ENCODE peak calls at places on chromosomes 3 and 15, in seven cellular contexts. S is mesenchymal stem cell; P is CD4-positive, CD25-positive, alpha-beta regulatory T cell; D is IMR-90; K is neuronal stem cell; Q is pancreas; W is CD8-positive, alpha-beta memory T cell. R is an unnamed sample.

GRCh38 chr3:126911162-126912026 is 71.5 kb upstream of the PLXNA1 start:
- DNase-seq in S (peak; percentile 90), P (peak; percentile 59), D (peak; percentile 90), K (no peak), Q (peak; percentile 47), W (peak; percentile 23), R (peak; percentile 76)

GRCh38 chr3:155393316-155393715 is 99.8 kb upstream of the STRIT1 start:
- DNase-seq in S (no peak), P (no peak), D (no peak), K (no peak), Q (no peak), W (no peak), R (no peak)

GRCh38 chr3:47381317-47382157 is 716 bp downstream of the PTPN23 start:
- DNase-seq in S (peak; percentile 92), P (no peak), D (peak; percentile 85), K (peak; percentile 77), Q (peak; percentile 82), W (peak; percentile 65), R (peak; percentile 94)

GRCh38 chr15:74642724-74643367 is 27.2 kb downstream of the CLK3 start:
- DNase-seq in S (peak; percentile 24), P (no peak), D (peak; percentile 43), K (no peak), Q (no peak), W (no peak), R (peak; percentile 77)

GRCh38 chr3:185824467-185825378 is at the start of gene IGF2BP2:
- DNase-seq in S (peak; percentile 91), P (peak; percentile 25), D (peak; percentile 80), K (peak; percentile 87), Q (peak; percentile 63), W (peak; percentile 19), R (peak; percentile 91)

GRCh38 chr3:72892870-72893269 is 5.0 kb downstream of the GXYLT2 start:
- DNase-seq in S (no peak), P (no peak), D (no peak), K (no peak), Q (no peak), W (no peak), R (no peak)

GRCh38 chr3:185527364-185527763 is 25.0 kb downstream of the LIPH start:
- DNase-seq in S (no peak), P (no peak), D (no peak), K (no peak), Q (no peak), W (no peak), R (no peak)

GRCh38 chr3:98513136-98513535 is 9.6 kb downstream of the CLDND1 start:
- DNase-seq in S (peak; percentile 37), P (no peak), D (peak; percentile 12), K (no peak), Q (no peak), W (no peak), R (no peak)

GRCh38 chr15:37481126-37481525 is 380.8 kb upstream of the MEIS2 start:
- DNase-seq in S (no peak), P (no peak), D (no peak), K (no peak), Q (no peak), W (no peak), R (no peak)

GRCh38 chr3:103410231-103410630 is 975.4 kb downstream of the ZPLD1 start:
- DNase-seq in S (no peak), P (no peak), D (no peak), K (no peak), Q (no peak), W (no peak), R (peak; percentile 11)

GRCh38 chr3:123635717-123636116 is 50.9 kb upstream of the HACD2 start:
- DNase-seq in S (no peak), P (no peak), D (no peak), K (no peak), Q (no peak), W (no peak), R (no peak)

GRCh38 chr15:72146934-72147333 is 28.7 kb downstream of the SENP8 start:
- DNase-seq in S (no peak), P (no peak), D (no peak), K (no peak), Q (no peak), W (no peak), R (no peak)

GRCh38 chr15:29143909-29144308 is 125.7 kb downstream of the NSMCE3 start:
- DNase-seq in S (peak; percentile 25), P (no peak), D (peak; percentile 74), K (no peak), Q (no peak), W (no peak), R (no peak)

GRCh38 chr3:48297111-48297810 is 36.2 kb downstream of the SPINK8 start:
- DNase-seq in S (no peak), P (no peak), D (no peak), K (no peak), Q (no peak), W (no peak), R (no peak)

GRCh38 chr15:84886211-84886983 is 1.9 kb downstream of the SLC28A1 start:
- DNase-seq in S (no peak), P (no peak), D (no peak), K (no peak), Q (no peak), W (no peak), R (no peak)

GRCh38 chr3:49616491-49616941 is 57.6 kb upstream of the APEH start:
- DNase-seq in S (no peak), P (no peak), D (peak; percentile 56), K (no peak), Q (no peak), W (no peak), R (no peak)

GRCh38 chr3:127287840-127288239 is at the start of gene PRR20G:
- DNase-seq in S (no peak), P (no peak), D (no peak), K (no peak), Q (no peak), W (no peak), R (peak; percentile 44)

GRCh38 chr3:171950373-171950772 is 89.0 kb upstream of the FNDC3B start:
- DNase-seq in S (peak; percentile 59), P (no peak), D (peak; percentile 56), K (no peak), Q (no peak), W (no peak), R (no peak)

GRCh38 chr3:5347486-5347885 is 160.0 kb downstream of the EDEM1 start:
- DNase-seq in S (no peak), P (no peak), D (no peak), K (no peak), Q (no peak), W (no peak), R (no peak)

GRCh38 chr15:75352186-75352585 is 5.3 kb downstream of the NEIL1 start:
- DNase-seq in S (no peak), P (no peak), D (no peak), K (no peak), Q (no peak), W (no peak), R (no peak)

GRCh38 chr15:55320963-55321362 is 1.9 kb downstream of the PIGB start:
- DNase-seq in S (no peak), P (no peak), D (no peak), K (no peak), Q (no peak), W (no peak), R (no peak)

GRCh38 chr3:9229325-9229724 is 20.1 kb downstream of the SRGAP3 start:
- DNase-seq in S (no peak), P (no peak), D (no peak), K (no peak), Q (no peak), W (no peak), R (no peak)

GRCh38 chr15:43095708-43096347 is 10.0 kb downstream of the UBR1 start:
- DNase-seq in S (peak; percentile 47), P (no peak), D (peak; percentile 79), K (no peak), Q (no peak), W (no peak), R (no peak)

GRCh38 chr15:40932146-40932545 is 3.0 kb downstream of the DLL4 start:
- DNase-seq in S (no peak), P (no peak), D (no peak), K (no peak), Q (no peak), W (no peak), R (no peak)
- H3K27me3 ChIP-seq in S (peaks cover 83% of the 10 kb centered on the region), P (peaks cover 9% of the 10 kb centered on the region), D (peaks cover 10% of the 10 kb centered on the region), K (peaks cover 64% of the 10 kb centered on the region), Q (no peaks in the 10 kb centered on the region), W (peaks cover 33% of the 10 kb centered on the region), R (no peaks in the 10 kb centered on the region)

DNA sequence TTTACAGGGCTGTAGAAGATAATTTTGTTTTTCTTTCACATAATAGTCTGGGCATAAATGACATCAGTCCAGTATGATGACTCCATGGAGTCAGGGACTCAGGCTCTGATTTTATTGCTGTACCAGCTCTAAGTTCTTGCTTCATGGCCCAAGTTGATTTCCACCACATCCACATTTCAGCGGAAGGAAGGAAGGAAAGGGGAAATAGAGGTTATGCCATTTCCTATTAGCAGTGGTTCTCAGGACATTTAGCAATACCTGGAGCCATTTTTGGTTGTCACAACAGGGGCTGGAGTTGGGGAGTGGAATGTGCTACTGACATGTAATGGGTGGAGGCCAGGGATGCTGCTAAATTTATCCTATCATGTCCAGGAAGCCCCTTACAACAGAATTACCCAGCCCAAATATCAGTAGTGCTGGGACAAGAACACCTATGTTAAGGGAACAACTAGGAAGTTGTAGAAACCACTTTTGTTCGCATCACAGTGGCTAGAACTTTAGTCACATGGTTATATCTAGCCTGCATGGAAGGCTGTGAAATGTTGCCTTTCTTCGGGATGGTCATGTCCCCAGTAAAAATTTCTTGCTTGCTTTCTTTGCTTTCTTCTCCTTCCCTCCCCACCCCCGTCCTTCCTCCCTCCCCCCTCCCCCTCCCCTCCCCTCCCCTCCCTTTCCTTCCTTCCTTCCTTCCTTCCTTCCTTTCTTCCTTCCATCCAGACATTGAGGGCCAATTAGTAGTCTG is 42.1 kb downstream of the OXSR1 start:
- DNase-seq in S (no peak), P (no peak), D (no peak), K (no peak), Q (no peak), W (no peak), R (no peak)
- H3K4me1 ChIP-seq in S (no peaks in the 10 kb centered on the region), P (peaks cover 20% of the 10 kb centered on the region), D (peaks cover 3% of the 10 kb centered on the region), K (peaks cover 3% of the 10 kb centered on the region), Q (no peaks in the 10 kb centered on the region), W (no peaks in the 10 kb centered on the region), R (peaks cover 6% of the 10 kb centered on the region)

GRCh38 chr3:134460965-134461364 is 24.8 kb downstream of the ANAPC13 start:
- DNase-seq in S (peak; percentile 49), P (no peak), D (peak; percentile 98), K (no peak), Q (no peak), W (no peak), R (no peak)

GRCh38 chr3:134464693-134465385 is 20.9 kb downstream of the ANAPC13 start:
- DNase-seq in S (no peak), P (no peak), D (no peak), K (no peak), Q (no peak), W (no peak), R (no peak)

GRCh38 chr3:134466366-134466765 is 19.4 kb downstream of the ANAPC13 start:
- DNase-seq in S (no peak), P (no peak), D (no peak), K (no peak), Q (no peak), W (no peak), R (no peak)

GRCh38 chr3:134462236-134463059 is 23.3 kb downstream of the ANAPC13 start:
- DNase-seq in S (peak; percentile 62), P (no peak), D (peak; percentile 91), K (no peak), Q (no peak), W (no peak), R (no peak)

GRCh38 chr3:134463676-134464611 is 21.8 kb downstream of the ANAPC13 start:
- DNase-seq in S (peak; percentile 89), P (no peak), D (peak; percentile 99), K (peak; percentile 94), Q (peak; percentile 27), W (no peak), R (peak; percentile 77)
- H3K27ac ChIP-seq in S (no peak overlapping the region), P (no peak overlapping the region), D (peak overlapping the region; percentile 92), K (peak overlapping the region; percentile 96), Q (no peak overlapping the region), W (no peak overlapping the region), R (peak overlapping the region; percentile 44)

GRCh38 chr3:22748453-22748852 is 454.7 kb upstream of the UBE2E2 start:
- DNase-seq in S (no peak), P (no peak), D (no peak), K (no peak), Q (no peak), W (no peak), R (no peak)
- H3K27me3 ChIP-seq in S (no peaks in the 10 kb centered on the region), P (no peaks in the 10 kb centered on the region), D (no peaks in the 10 kb centered on the region), K (no peaks in the 10 kb centered on the region), Q (no peaks in the 10 kb centered on the region), W (no peaks in the 10 kb centered on the region), R (no peaks in the 10 kb centered on the region)